ENCODE peak calls at places on chromosomes 7 and 10, in four cellular contexts. One of them, this sample, is unnamed.

GRCh38 chr7:21618706-21619105 is 75.9 kb downstream of the DNAH11 start:
- DNase-seq in AG08395: no peak
- DNase-seq in nucleus accumbens: no peak
- DNase-seq in NCI-H1092: no peak
- DNase-seq in this sample: no peak

GRCh38 chr7:169165-169853 is 23.1 kb upstream of the FAM20C start:
- DNase-seq in NCI-H1092: no peak
- DNase-seq in nucleus accumbens: no peak
- DNase-seq in AG08395: no peak
- DNase-seq in this sample: no peak

GRCh38 chr10:34316154-34316553 is 498.9 kb downstream of the PARD3 start:
- DNase-seq in NCI-H1092: no peak
- DNase-seq in AG08395: no peak
- DNase-seq in nucleus accumbens: no peak
- DNase-seq in this sample: no peak

GRCh38 chr10:79256264-79256806 is 90.9 kb upstream of the PPIF start:
- DNase-seq in nucleus accumbens: no peak
- DNase-seq in AG08395: no peak
- DNase-seq in NCI-H1092: no peak
- DNase-seq in this sample: no peak

GRCh38 chr10:124486635-124487034 is 25.0 kb downstream of the LHPP start:
- DNase-seq in nucleus accumbens: no peak
- DNase-seq in NCI-H1092: no peak
- DNase-seq in AG08395: no peak
- DNase-seq in this sample: no peak

GRCh38 chr10:117003336-117003735 is 1.7 kb downstream of the SHTN1 start:
- DNase-seq in nucleus accumbens: no peak
- DNase-seq in AG08395: no peak
- DNase-seq in NCI-H1092: no peak
- DNase-seq in this sample: no peak

GRCh38 chr7:70647801-70648491 is 484.0 kb upstream of the GALNT17 start:
- DNase-seq in NCI-H1092: no peak
- DNase-seq in AG08395: peak; percentile 69
- DNase-seq in nucleus accumbens: no peak
- DNase-seq in this sample: no peak

GRCh38 chr10:266974-267425 is 131.7 kb downstream of the ZMYND11 start:
- DNase-seq in NCI-H1092: no peak
- DNase-seq in nucleus accumbens: no peak
- DNase-seq in AG08395: peak; percentile 5
- DNase-seq in this sample: no peak

GRCh38 chr7:22361795-22362194 is 4.8 kb upstream of the RAPGEF5 start:
- DNase-seq in NCI-H1092: peak; percentile 91
- DNase-seq in AG08395: no peak
- DNase-seq in nucleus accumbens: no peak
- DNase-seq in this sample: no peak

GRCh38 chr7:150322833-150323681 is at the start of the genes ACTR3C and LRRC61:
- DNase-seq in nucleus accumbens: no peak
- DNase-seq in AG08395: no peak
- DNase-seq in NCI-H1092: peak; percentile 83
- DNase-seq in this sample: no peak

GRCh38 chr10:122459586-122460273 is 1.6 kb upstream of the HTRA1 start:
- DNase-seq in nucleus accumbens: no peak
- DNase-seq in NCI-H1092: no peak
- DNase-seq in AG08395: peak; percentile 68
- DNase-seq in this sample: no peak

GRCh38 chr7:94656658-94656924 is 658 bp upstream of the SGCE start:
- DNase-seq in nucleus accumbens: no peak
- DNase-seq in NCI-H1092: no peak
- DNase-seq in AG08395: no peak
- DNase-seq in this sample: no peak

GRCh38 chr7:31307941-31308340 is 32.6 kb downstream of the NEUROD6 start:
- DNase-seq in AG08395: no peak
- DNase-seq in nucleus accumbens: no peak
- DNase-seq in NCI-H1092: no peak
- DNase-seq in this sample: no peak

GRCh38 chr10:34292178-34292565 is 522.9 kb downstream of the PARD3 start:
- DNase-seq in NCI-H1092: no peak
- DNase-seq in nucleus accumbens: no peak
- DNase-seq in AG08395: no peak
- DNase-seq in this sample: no peak

GRCh38 chr10:79266543-79267312 is 80.5 kb upstream of the PPIF start:
- DNase-seq in NCI-H1092: no peak
- DNase-seq in nucleus accumbens: peak; percentile 48
- DNase-seq in AG08395: peak; percentile 95
- DNase-seq in this sample: peak; percentile 62

GRCh38 chr7:95723583-95724180 is 48.7 kb upstream of the DYNC1I1 start:
- DNase-seq in nucleus accumbens: peak; percentile 23
- DNase-seq in NCI-H1092: peak; percentile 53
- DNase-seq in AG08395: peak; percentile 64
- DNase-seq in this sample: peak; percentile 45

GRCh38 chr7:117588352-117588794 is 108.5 kb downstream of the CFTR start:
- DNase-seq in NCI-H1092: no peak
- DNase-seq in nucleus accumbens: no peak
- DNase-seq in AG08395: no peak
- DNase-seq in this sample: no peak

GRCh38 chr7:83359108-83359507 is 196.4 kb upstream of the PCLO start:
- DNase-seq in AG08395: no peak
- DNase-seq in nucleus accumbens: no peak
- DNase-seq in NCI-H1092: no peak
- DNase-seq in this sample: peak; percentile 18

GRCh38 chr7:134834689-134835462 is 55.4 kb downstream of the CALD1 start:
- DNase-seq in NCI-H1092: no peak
- DNase-seq in AG08395: peak; percentile 48
- DNase-seq in nucleus accumbens: no peak
- DNase-seq in this sample: no peak

GRCh38 chr10:117367718-117368117 is 7.5 kb downstream of the PDZD8 start:
- DNase-seq in nucleus accumbens: no peak
- DNase-seq in AG08395: no peak
- DNase-seq in NCI-H1092: no peak
- DNase-seq in this sample: no peak

GRCh38 chr7:85090919-85091567 is 95.8 kb downstream of the SEMA3D start:
- DNase-seq in NCI-H1092: no peak
- DNase-seq in AG08395: no peak
- DNase-seq in nucleus accumbens: no peak
- DNase-seq in this sample: no peak

GRCh38 chr10:48249763-48250351 is 24.6 kb downstream of the FRMPD2 start:
- DNase-seq in NCI-H1092: no peak
- DNase-seq in nucleus accumbens: no peak
- DNase-seq in AG08395: no peak
- DNase-seq in this sample: no peak

GRCh38 chr10:89001428-89002072 is 11.0 kb downstream of the FAS start:
- DNase-seq in AG08395: peak; percentile 8
- DNase-seq in NCI-H1092: no peak
- DNase-seq in nucleus accumbens: no peak
- DNase-seq in this sample: no peak

GRCh38 chr7:1899201-1899600 is 229.1 kb downstream of the ELFN1 start:
- DNase-seq in AG08395: peak; percentile 94
- DNase-seq in nucleus accumbens: peak; percentile 19
- DNase-seq in NCI-H1092: no peak
- DNase-seq in this sample: peak; percentile 15

GRCh38 chr7:10122573-10123100 is 851.0 kb upstream of the PHF14 start:
- DNase-seq in NCI-H1092: peak; percentile 40
- DNase-seq in nucleus accumbens: peak; percentile 85
- DNase-seq in AG08395: no peak
- DNase-seq in this sample: peak; percentile 75

GRCh38 chr10:112984756-112985155 is 34.7 kb downstream of the TCF7L2 start:
- DNase-seq in NCI-H1092: no peak
- DNase-seq in nucleus accumbens: no peak
- DNase-seq in AG08395: no peak
- DNase-seq in this sample: no peak

GRCh38 chr7:36605261-36605660 is 119.0 kb downstream of the AOAH start:
- DNase-seq in AG08395: no peak
- DNase-seq in nucleus accumbens: no peak
- DNase-seq in NCI-H1092: no peak
- DNase-seq in this sample: no peak

GRCh38 chr7:70620333-70621055 is 511.4 kb upstream of the GALNT17 start:
- DNase-seq in AG08395: no peak
- DNase-seq in NCI-H1092: no peak
- DNase-seq in nucleus accumbens: peak; percentile 57
- DNase-seq in this sample: peak; percentile 19

GRCh38 chr10:14705548-14706234 is 69.0 kb downstream of the FAM107B start:
- DNase-seq in nucleus accumbens: no peak
- DNase-seq in NCI-H1092: no peak
- DNase-seq in AG08395: no peak
- DNase-seq in this sample: no peak

GRCh38 chr10:29257106-29257783 is 31.6 kb upstream of the LYZL1 start:
- DNase-seq in NCI-H1092: no peak
- DNase-seq in AG08395: peak; percentile 80
- DNase-seq in nucleus accumbens: no peak
- DNase-seq in this sample: no peak

This sample was measured in hippocampal formation.